ENCODE peak calls at places on chromosomes 2 and 18, in six cellular contexts. H is NCI-H2081; C is GM20000; P is psoas muscle; X is tibial nerve; O is stimulated activated CD4-positive, alpha-beta T cell treated with anti-CD3 and anti-CD28 coated beads, Interleukin-15, amount 100 ng/mL, for 1 hour. R is an unnamed sample.

GRCh38 chr2:46632349-46632748 is 153.0 kb downstream of the TMEM247 start:
- DNase-seq in P (no peak), X (no peak), C (peak; percentile 16), O (no peak), H (peak; percentile 56), R (no peak)

GRCh38 chr2:150729495-150729955 is 242.1 kb upstream of the RND3 start:
- DNase-seq in H (no peak), P (no peak), C (no peak), X (no peak), O (no peak), R (no peak)

GRCh38 chr2:60548844-60549243 is 4.6 kb downstream of the BCL11A start:
- DNase-seq in H (peak; percentile 47), C (no peak), P (no peak), X (no peak), O (no peak), R (no peak)

GRCh38 chr18:23512641-23513040 is 9.3 kb downstream of the RMC1 start:
- DNase-seq in O (no peak), P (no peak), C (no peak), H (no peak), X (no peak), R (no peak)

GRCh38 chr2:202555354-202555753 is 79.4 kb upstream of the FAM117B start:
- DNase-seq in C (no peak), O (no peak), H (no peak), P (no peak), X (no peak), R (no peak)

GRCh38 chr2:43368483-43369385 is 142.3 kb upstream of the ZFP36L2 start:
- DNase-seq in H (no peak), C (no peak), P (no peak), O (no peak), X (no peak), R (no peak)

GRCh38 chr2:64985457-64985856 is 3.7 kb upstream of the SLC1A4 start:
- DNase-seq in O (no peak), H (no peak), C (peak; percentile 42), X (no peak), P (no peak), R (no peak)

GRCh38 chr2:96140941-96141623 is 2.8 kb upstream of the ASTL start:
- DNase-seq in P (peak; percentile 37), O (no peak), C (peak; percentile 13), H (no peak), X (no peak), R (no peak)

GRCh38 chr2:128623776-128624424 is 305.2 kb upstream of the HS6ST1 start:
- DNase-seq in C (peak; percentile 71), O (no peak), P (no peak), H (no peak), X (no peak), R (no peak)

GRCh38 chr2:238122287-238123217 is 15.9 kb upstream of the KLHL30 start:
- DNase-seq in H (no peak), P (peak; percentile 48), X (no peak), C (no peak), O (no peak), R (no peak)

GRCh38 chr2:192183296-192183695 is 11.4 kb downstream of the TMEFF2 start:
- DNase-seq in P (no peak), O (no peak), C (no peak), H (no peak), X (no peak), R (no peak)

GRCh38 chr18:48945953-48946217 is 4.9 kb downstream of the SMAD7 start:
- DNase-seq in C (no peak), X (no peak), O (no peak), H (no peak), P (no peak), R (no peak)

GRCh38 chr2:143844986-143845385 is 674.9 kb downstream of the ZEB2 start:
- DNase-seq in X (no peak), P (no peak), H (no peak), C (no peak), O (no peak), R (no peak)

GRCh38 chr18:59915606-59916005 is 15.8 kb downstream of the PMAIP1 start:
- DNase-seq in X (no peak), C (no peak), H (no peak), P (no peak), O (no peak), R (no peak)

GRCh38 chr2:236352761-236353593 is 88.8 kb upstream of the ASB18 start:
- DNase-seq in H (peak; percentile 31), X (no peak), P (no peak), O (no peak), C (peak; percentile 60), R (no peak)

GRCh38 chr2:29259221-29259620 is 144.0 kb downstream of the CLIP4 start:
- DNase-seq in X (no peak), O (no peak), C (no peak), H (no peak), P (no peak), R (no peak)

GRCh38 chr2:218658671-218659257 is 659 bp downstream of the ZNF142 start:
- DNase-seq in X (no peak), C (peak; percentile 68), P (no peak), O (no peak), H (peak; percentile 54), R (no peak)

GRCh38 chr18:8402237-8402636 is 207.0 kb upstream of the RAB12 start:
- DNase-seq in P (no peak), C (no peak), H (no peak), X (no peak), O (no peak), R (no peak)

GRCh38 chr2:145503511-145503910 is 983.6 kb upstream of the ZEB2 start:
- DNase-seq in X (no peak), O (no peak), P (no peak), H (peak; percentile 66), C (no peak), R (no peak)

GRCh38 chr2:240569998-240570530 is 1.8 kb downstream of the RNPEPL1 start:
- DNase-seq in P (peak; percentile 35), O (no peak), X (peak; percentile 10), H (no peak), C (no peak), R (no peak)

GRCh38 chr2:238869293-238870124 is 21.6 kb downstream of the TWIST2 start:
- DNase-seq in H (no peak), P (no peak), X (no peak), O (no peak), C (no peak), R (no peak)

GRCh38 chr2:74577448-74577847 is 22.9 kb downstream of the DOK1 start:
- DNase-seq in C (no peak), H (no peak), X (no peak), O (no peak), P (no peak), R (no peak)

GRCh38 chr18:74831571-74832250 is 234.0 kb downstream of the ZNF407 start:
- DNase-seq in P (no peak), H (no peak), C (no peak), X (no peak), O (no peak), R (no peak)

GRCh38 chr2:174846218-174846617 is 81.9 kb upstream of the CHRNA1 start:
- DNase-seq in H (peak; percentile 5), C (no peak), X (no peak), P (no peak), O (no peak), R (no peak)

GRCh38 chr2:234840336-234840735 is 111.5 kb upstream of the SH3BP4 start:
- DNase-seq in X (no peak), P (no peak), O (no peak), C (no peak), H (no peak), R (no peak)

GRCh38 chr2:113240915-113241911 is 37.5 kb downstream of the PAX8 start:
- DNase-seq in O (peak; percentile 25), H (no peak), C (no peak), X (peak; percentile 60), P (peak; percentile 83), R (peak; percentile 58)

GRCh38 chr2:64439194-64439593 is 14.8 kb upstream of the LGALSL start:
- DNase-seq in O (no peak), C (no peak), H (no peak), X (no peak), P (no peak), R (no peak)